ENCODE peak calls at places on chromosome 6, in four cellular contexts. One of them, this sample, is unnamed.

GRCh38 chr6:139891471-139891870 is 517.0 kb upstream of the CITED2 start:
- DNase-seq in H9: no peak
- DNase-seq in H1: no peak
- DNase-seq in IMR-90: peak; percentile 91
- DNase-seq in this sample: no peak

GRCh38 chr6:51153109-51153508 is 334.4 kb downstream of the TFAP2B start:
- DNase-seq in IMR-90: no peak
- DNase-seq in H9: no peak
- DNase-seq in H1: no peak
- DNase-seq in this sample: peak; percentile 33

GRCh38 chr6:79031821-79032590 is 46.0 kb downstream of the PHIP start:
- DNase-seq in H1: no peak
- DNase-seq in IMR-90: peak; percentile 63
- DNase-seq in H9: no peak
- DNase-seq in this sample: no peak

GRCh38 chr6:106124015-106124414 is 37.9 kb downstream of the PRDM1 start:
- DNase-seq in H1: no peak
- DNase-seq in IMR-90: no peak
- DNase-seq in H9: no peak
- DNase-seq in this sample: no peak

GRCh38 chr6:159980474-159980873 is 11.6 kb downstream of the IGF2R start:
- DNase-seq in IMR-90: no peak
- DNase-seq in H9: no peak
- DNase-seq in H1: no peak
- DNase-seq in this sample: no peak

GRCh38 chr6:34630040-34630439 is 66.5 kb downstream of the ILRUN start:
- DNase-seq in H1: no peak
- DNase-seq in IMR-90: peak; percentile 98
- DNase-seq in H9: no peak
- DNase-seq in this sample: no peak

GRCh38 chr6:47435254-47435612 is 42.4 kb upstream of the CD2AP start:
- DNase-seq in IMR-90: no peak
- DNase-seq in H9: no peak
- DNase-seq in H1: no peak
- DNase-seq in this sample: no peak

GRCh38 chr6:39199976-39200375 is 29.3 kb downstream of the KCNK5 start:
- DNase-seq in IMR-90: no peak
- DNase-seq in H1: no peak
- DNase-seq in H9: no peak
- DNase-seq in this sample: no peak

GRCh38 chr6:5471637-5472430 is 210.5 kb downstream of the FARS2 start:
- DNase-seq in H1: peak; percentile 29
- DNase-seq in IMR-90: no peak
- DNase-seq in H9: peak; percentile 74
- DNase-seq in this sample: peak; percentile 93

GRCh38 chr6:75275067-75275466 is 9.5 kb downstream of the TMEM30A start:
- DNase-seq in IMR-90: peak; percentile 97
- DNase-seq in H9: no peak
- DNase-seq in H1: no peak
- DNase-seq in this sample: no peak

GRCh38 chr6:33589723-33590530 is 9.9 kb upstream of the BAK1 start:
- DNase-seq in H1: no peak
- DNase-seq in IMR-90: peak; percentile 92
- DNase-seq in H9: peak; percentile 87
- DNase-seq in this sample: peak; percentile 85

GRCh38 chr6:137951064-137951597 is 84.1 kb downstream of the TNFAIP3 start:
- DNase-seq in H1: no peak
- DNase-seq in H9: no peak
- DNase-seq in IMR-90: no peak
- DNase-seq in this sample: no peak

GRCh38 chr6:148757944-148758343 is 11.1 kb downstream of the UST start:
- DNase-seq in IMR-90: no peak
- DNase-seq in H1: no peak
- DNase-seq in H9: no peak
- DNase-seq in this sample: no peak

GRCh38 chr6:146962332-146962731 is 241.9 kb upstream of the STXBP5 start:
- DNase-seq in IMR-90: no peak
- DNase-seq in H9: no peak
- DNase-seq in H1: no peak
- DNase-seq in this sample: no peak

GRCh38 chr6:112511441-112511840 is 164.3 kb downstream of the RFPL4B start:
- DNase-seq in IMR-90: peak; percentile 4
- DNase-seq in H9: no peak
- DNase-seq in H1: no peak
- DNase-seq in this sample: no peak

GRCh38 chr6:46781478-46782378 is 11.5 kb upstream of the MEP1A start:
- DNase-seq in IMR-90: peak; percentile 50
- DNase-seq in H1: no peak
- DNase-seq in H9: no peak
- DNase-seq in this sample: peak; percentile 75

GRCh38 chr6:31700716-31701401 is 2.3 kb downstream of the ABHD16A start:
- DNase-seq in H9: no peak
- DNase-seq in IMR-90: no peak
- DNase-seq in H1: no peak
- DNase-seq in this sample: no peak

GRCh38 chr6:31697555-31697954 is 5.6 kb downstream of the ABHD16A start:
- DNase-seq in H9: no peak
- DNase-seq in IMR-90: peak; percentile 54
- DNase-seq in H1: no peak
- DNase-seq in this sample: no peak

GRCh38 chr6:31702819-31703716 is at the start of gene ABHD16A:
- DNase-seq in H1: peak; percentile 95
- DNase-seq in IMR-90: peak; percentile 98
- DNase-seq in H9: peak; percentile 99
- DNase-seq in this sample: peak; percentile 99

GRCh38 chr6:31702421-31702818 is 704 bp downstream of the ABHD16A start:
- DNase-seq in H1: no peak
- DNase-seq in IMR-90: no peak
- DNase-seq in H9: no peak
- DNase-seq in this sample: peak; percentile 76

GRCh38 chr6:31701666-31702420 is 1.3 kb downstream of the ABHD16A start:
- DNase-seq in H9: no peak
- DNase-seq in H1: no peak
- DNase-seq in IMR-90: peak; percentile 41
- DNase-seq in this sample: no peak
- H3K56ac ChIP-seq in H9: no peak overlapping the region
- H3K56ac ChIP-seq in H1: peak overlapping the region; percentile 22
- H3K56ac ChIP-seq in IMR-90: peak overlapping the region; percentile 77
- H3K56ac ChIP-seq in this sample: peak overlapping the region; percentile 95

GRCh38 chr6:42337985-42338572 is 113.6 kb downstream of the TRERF1 start:
- DNase-seq in IMR-90: no peak
- DNase-seq in H1: no peak
- DNase-seq in H9: no peak
- DNase-seq in this sample: no peak

GRCh38 chr6:42340516-42340915 is 111.2 kb downstream of the TRERF1 start:
- DNase-seq in H9: no peak
- DNase-seq in IMR-90: no peak
- DNase-seq in H1: no peak
- DNase-seq in this sample: no peak

GRCh38 chr6:42341221-42341620 is 110.5 kb downstream of the TRERF1 start:
- DNase-seq in H9: no peak
- DNase-seq in H1: no peak
- DNase-seq in IMR-90: no peak
- DNase-seq in this sample: no peak

GRCh38 chr6:42338573-42339218 is 113.0 kb downstream of the TRERF1 start:
- DNase-seq in IMR-90: peak; percentile 99
- DNase-seq in H1: no peak
- DNase-seq in H9: no peak
- DNase-seq in this sample: no peak

GRCh38 chr6:42339991-42340401 is 111.7 kb downstream of the TRERF1 start:
- DNase-seq in H1: no peak
- DNase-seq in H9: no peak
- DNase-seq in IMR-90: peak; percentile 24
- DNase-seq in this sample: no peak
- H3K79me1 ChIP-seq in H1: peaks cover 27% of the 10 kb centered on the region
- H3K79me1 ChIP-seq in H9: no peaks in the 10 kb centered on the region
- H3K79me1 ChIP-seq in IMR-90: peaks cover 65% of the 10 kb centered on the region
- H3K79me1 ChIP-seq in this sample: no peaks in the 10 kb centered on the region

DNA sequence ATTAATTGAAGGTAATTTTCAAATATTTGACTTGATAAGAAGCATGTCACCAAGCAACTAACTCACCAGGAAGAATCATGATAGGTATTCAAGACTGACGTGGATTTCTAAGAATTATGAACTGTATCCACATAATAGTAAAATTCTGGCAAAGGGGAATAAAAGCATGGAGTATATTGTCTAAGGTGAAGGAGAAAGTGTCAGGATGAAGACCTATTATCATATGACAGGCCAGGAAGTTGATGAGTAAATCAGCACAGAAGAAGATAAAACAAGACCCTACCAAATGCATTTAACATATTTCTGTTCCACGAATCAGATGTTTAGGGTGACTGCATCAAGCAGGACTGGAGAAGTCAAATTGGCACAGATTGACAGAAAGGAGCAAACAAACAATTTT is 362.7 kb upstream of the MMS22L start:
- DNase-seq in H1: no peak
- DNase-seq in H9: no peak
- DNase-seq in IMR-90: no peak
- DNase-seq in this sample: no peak
- H4K5ac ChIP-seq in H1: no peak overlapping the region
- H4K5ac ChIP-seq in H9: no peak overlapping the region
- H4K5ac ChIP-seq in IMR-90: no peak overlapping the region
- H4K5ac ChIP-seq in this sample: no peak overlapping the region

GRCh38 chr6:27154696-27155095 is 92.8 kb upstream of the PRSS16 start:
- DNase-seq in H9: no peak
- DNase-seq in IMR-90: no peak
- DNase-seq in H1: no peak
- DNase-seq in this sample: no peak
- H3K56ac ChIP-seq in H9: no peak overlapping the region
- H3K56ac ChIP-seq in IMR-90: no peak overlapping the region
- H3K56ac ChIP-seq in H1: no peak overlapping the region
- H3K56ac ChIP-seq in this sample: no peak overlapping the region

GRCh38 chr6:157447735-157448134 is 66.7 kb downstream of the ZDHHC14 start:
- DNase-seq in IMR-90: no peak
- DNase-seq in H9: no peak
- DNase-seq in H1: no peak
- DNase-seq in this sample: no peak
- H3K79me1 ChIP-seq in IMR-90: no peaks in the 10 kb centered on the region
- H3K79me1 ChIP-seq in H9: no peaks in the 10 kb centered on the region
- H3K79me1 ChIP-seq in H1: no peaks in the 10 kb centered on the region
- H3K79me1 ChIP-seq in this sample: no peaks in the 10 kb centered on the region

DNA sequence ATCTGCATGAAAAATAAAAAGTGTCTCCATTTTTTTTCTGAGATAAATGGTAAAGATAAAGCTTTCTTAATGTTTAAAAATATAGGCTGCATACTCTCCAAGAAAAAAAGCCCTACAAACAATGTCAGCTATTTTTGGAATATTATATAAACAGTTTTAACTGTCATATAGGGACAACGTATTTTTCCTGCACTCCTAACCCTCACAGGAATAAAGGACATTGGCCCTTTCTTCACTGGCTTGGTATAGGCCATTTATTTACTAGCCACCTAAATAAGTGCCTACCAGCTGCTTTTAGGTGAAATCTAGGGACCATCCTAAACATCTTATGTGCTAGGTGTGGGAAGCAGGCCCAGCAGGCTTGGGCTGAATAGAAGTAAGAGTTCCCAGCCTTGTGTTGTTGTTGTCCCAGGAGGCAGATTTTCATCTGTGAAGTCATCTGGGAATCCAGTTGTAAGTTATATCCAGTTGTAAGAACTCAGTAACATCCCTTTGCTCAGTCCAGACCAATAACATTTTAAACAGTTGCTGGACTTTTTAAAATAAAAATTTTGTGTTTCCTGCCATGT is 21.3 kb downstream of the FOXO3 start:
- DNase-seq in H9: no peak
- DNase-seq in IMR-90: peak; percentile 30
- DNase-seq in H1: no peak
- DNase-seq in this sample: no peak
- H4K5ac ChIP-seq in H9: no peak overlapping the region
- H4K5ac ChIP-seq in IMR-90: peak overlapping the region; percentile 27
- H4K5ac ChIP-seq in H1: no peak overlapping the region
- H4K5ac ChIP-seq in this sample: no peak overlapping the region